ENCODE peak calls at places on chromosome 4, in six cellular contexts. One of them, this sample, is unnamed.

GRCh38 chr4:47668810-47669408 is 169.0 kb downstream of the CORIN start:
- DNase-seq in Peyer's patch: no peak
- DNase-seq in left ventricle myocardium inferior: no peak
- DNase-seq in lower lobe of right lung: no peak
- DNase-seq in HFFc6: peak
- DNase-seq in sigmoid colon: no peak
- DNase-seq in this sample: no peak

GRCh38 chr4:8439168-8439567 is 1.4 kb downstream of the ACOX3 start:
- DNase-seq in sigmoid colon: no peak
- DNase-seq in left ventricle myocardium inferior: no peak
- DNase-seq in Peyer's patch: no peak
- DNase-seq in lower lobe of right lung: no peak
- DNase-seq in HFFc6: no peak
- DNase-seq in this sample: no peak

GRCh38 chr4:48432017-48432416 is 51.1 kb upstream of the SLC10A4 start:
- DNase-seq in left ventricle myocardium inferior: no peak
- DNase-seq in sigmoid colon: no peak
- DNase-seq in lower lobe of right lung: no peak
- DNase-seq in Peyer's patch: no peak
- DNase-seq in HFFc6: no peak
- DNase-seq in this sample: no peak

GRCh38 chr4:83929550-83929949 is 393.6 kb downstream of the GPAT3 start:
- DNase-seq in left ventricle myocardium inferior: no peak
- DNase-seq in HFFc6: no peak
- DNase-seq in sigmoid colon: no peak
- DNase-seq in Peyer's patch: no peak
- DNase-seq in lower lobe of right lung: no peak
- DNase-seq in this sample: no peak

GRCh38 chr4:105765690-105766407 is 57.3 kb downstream of the GSTCD start:
- DNase-seq in left ventricle myocardium inferior: no peak
- DNase-seq in HFFc6: peak
- DNase-seq in sigmoid colon: no peak
- DNase-seq in lower lobe of right lung: no peak
- DNase-seq in Peyer's patch: no peak
- DNase-seq in this sample: no peak

GRCh38 chr4:78032446-78032845 is 24.7 kb upstream of the FRAS1 start:
- DNase-seq in lower lobe of right lung: no peak
- DNase-seq in sigmoid colon: no peak
- DNase-seq in HFFc6: no peak
- DNase-seq in left ventricle myocardium inferior: no peak
- DNase-seq in Peyer's patch: no peak
- DNase-seq in this sample: no peak

GRCh38 chr4:57355066-57355465 is 244.9 kb upstream of the IGFBP7 start:
- DNase-seq in sigmoid colon: no peak
- DNase-seq in left ventricle myocardium inferior: no peak
- DNase-seq in Peyer's patch: no peak
- DNase-seq in HFFc6: no peak
- DNase-seq in lower lobe of right lung: no peak
- DNase-seq in this sample: no peak

GRCh38 chr4:111066447-111066846 is 443.6 kb upstream of the PITX2 start:
- DNase-seq in sigmoid colon: no peak
- DNase-seq in HFFc6: peak
- DNase-seq in left ventricle myocardium inferior: no peak
- DNase-seq in lower lobe of right lung: no peak
- DNase-seq in Peyer's patch: no peak
- DNase-seq in this sample: no peak

GRCh38 chr4:90845777-90846176 is 718.6 kb downstream of the CCSER1 start:
- DNase-seq in left ventricle myocardium inferior: no peak
- DNase-seq in HFFc6: no peak
- DNase-seq in sigmoid colon: no peak
- DNase-seq in lower lobe of right lung: no peak
- DNase-seq in Peyer's patch: no peak
- DNase-seq in this sample: no peak

GRCh38 chr4:13432453-13432852 is 51.7 kb downstream of the RAB28 start:
- DNase-seq in HFFc6: no peak
- DNase-seq in left ventricle myocardium inferior: no peak
- DNase-seq in lower lobe of right lung: no peak
- DNase-seq in Peyer's patch: no peak
- DNase-seq in sigmoid colon: no peak
- DNase-seq in this sample: no peak

GRCh38 chr4:81426770-81427604 is 44.7 kb downstream of the RASGEF1B start:
- DNase-seq in sigmoid colon: no peak
- DNase-seq in HFFc6: no peak
- DNase-seq in lower lobe of right lung: no peak
- DNase-seq in left ventricle myocardium inferior: no peak
- DNase-seq in Peyer's patch: no peak
- DNase-seq in this sample: no peak

GRCh38 chr4:70721747-70722146 is at the start of gene RUFY3:
- DNase-seq in Peyer's patch: no peak
- DNase-seq in HFFc6: peak
- DNase-seq in sigmoid colon: peak
- DNase-seq in lower lobe of right lung: no peak
- DNase-seq in left ventricle myocardium inferior: no peak
- DNase-seq in this sample: no peak

GRCh38 chr4:123976285-123976684 is 579.7 kb downstream of the SPRY1 start:
- DNase-seq in HFFc6: no peak
- DNase-seq in Peyer's patch: no peak
- DNase-seq in sigmoid colon: no peak
- DNase-seq in lower lobe of right lung: no peak
- DNase-seq in left ventricle myocardium inferior: no peak
- DNase-seq in this sample: no peak

GRCh38 chr4:85475631-85476233 is 782 bp downstream of the ARHGAP24 start:
- DNase-seq in left ventricle myocardium inferior: peak
- DNase-seq in Peyer's patch: peak
- DNase-seq in lower lobe of right lung: peak
- DNase-seq in sigmoid colon: no peak
- DNase-seq in HFFc6: peak
- DNase-seq in this sample: no peak

GRCh38 chr4:182207806-182208483 is 35.3 kb upstream of the TENM3 start:
- DNase-seq in left ventricle myocardium inferior: no peak
- DNase-seq in sigmoid colon: no peak
- DNase-seq in lower lobe of right lung: no peak
- DNase-seq in HFFc6: peak
- DNase-seq in Peyer's patch: no peak
- DNase-seq in this sample: no peak

GRCh38 chr4:40349561-40350198 is 14.5 kb downstream of the CHRNA9 start:
- DNase-seq in HFFc6: peak
- DNase-seq in Peyer's patch: no peak
- DNase-seq in lower lobe of right lung: no peak
- DNase-seq in sigmoid colon: no peak
- DNase-seq in left ventricle myocardium inferior: no peak
- DNase-seq in this sample: no peak

GRCh38 chr4:157271166-157271869 is 50.8 kb downstream of the GRIA2 start:
- DNase-seq in HFFc6: peak
- DNase-seq in lower lobe of right lung: no peak
- DNase-seq in sigmoid colon: no peak
- DNase-seq in left ventricle myocardium inferior: no peak
- DNase-seq in Peyer's patch: no peak
- DNase-seq in this sample: no peak

GRCh38 chr4:177155454-177155853 is 154.2 kb upstream of the NEIL3 start:
- DNase-seq in left ventricle myocardium inferior: no peak
- DNase-seq in Peyer's patch: no peak
- DNase-seq in lower lobe of right lung: no peak
- DNase-seq in HFFc6: no peak
- DNase-seq in sigmoid colon: no peak
- DNase-seq in this sample: no peak

GRCh38 chr4:123363729-123364128 is 32.9 kb upstream of the SPRY1 start:
- DNase-seq in Peyer's patch: peak
- DNase-seq in left ventricle myocardium inferior: no peak
- DNase-seq in sigmoid colon: no peak
- DNase-seq in lower lobe of right lung: no peak
- DNase-seq in HFFc6: no peak
- DNase-seq in this sample: no peak

GRCh38 chr4:79865253-79865652 is 207.8 kb downstream of the ANTXR2 start:
- DNase-seq in sigmoid colon: no peak
- DNase-seq in left ventricle myocardium inferior: no peak
- DNase-seq in Peyer's patch: no peak
- DNase-seq in HFFc6: peak
- DNase-seq in lower lobe of right lung: no peak
- DNase-seq in this sample: no peak

GRCh38 chr4:145012841-145013240 is 85.2 kb downstream of the ANAPC10 start:
- DNase-seq in lower lobe of right lung: no peak
- DNase-seq in sigmoid colon: no peak
- DNase-seq in HFFc6: peak
- DNase-seq in Peyer's patch: no peak
- DNase-seq in left ventricle myocardium inferior: no peak
- DNase-seq in this sample: no peak

GRCh38 chr4:163702736-163703135 is 208.2 kb downstream of the TMA16 start:
- DNase-seq in sigmoid colon: no peak
- DNase-seq in lower lobe of right lung: no peak
- DNase-seq in left ventricle myocardium inferior: no peak
- DNase-seq in HFFc6: no peak
- DNase-seq in Peyer's patch: no peak
- DNase-seq in this sample: no peak

GRCh38 chr4:176492648-176493302 is 173.0 kb downstream of the SPCS3 start:
- DNase-seq in sigmoid colon: no peak
- DNase-seq in left ventricle myocardium inferior: no peak
- DNase-seq in HFFc6: no peak
- DNase-seq in lower lobe of right lung: no peak
- DNase-seq in Peyer's patch: no peak
- DNase-seq in this sample: no peak

GRCh38 chr4:186554890-186555827 is at the start of gene MTNR1A:
- DNase-seq in Peyer's patch: no peak
- DNase-seq in left ventricle myocardium inferior: no peak
- DNase-seq in lower lobe of right lung: no peak
- DNase-seq in HFFc6: no peak
- DNase-seq in sigmoid colon: no peak
- DNase-seq in this sample: no peak

GRCh38 chr4:55426518-55426917 is 30.8 kb downstream of the TMEM165 start:
- DNase-seq in Peyer's patch: no peak
- DNase-seq in lower lobe of right lung: no peak
- DNase-seq in left ventricle myocardium inferior: no peak
- DNase-seq in HFFc6: no peak
- DNase-seq in sigmoid colon: no peak
- DNase-seq in this sample: no peak

DNA sequence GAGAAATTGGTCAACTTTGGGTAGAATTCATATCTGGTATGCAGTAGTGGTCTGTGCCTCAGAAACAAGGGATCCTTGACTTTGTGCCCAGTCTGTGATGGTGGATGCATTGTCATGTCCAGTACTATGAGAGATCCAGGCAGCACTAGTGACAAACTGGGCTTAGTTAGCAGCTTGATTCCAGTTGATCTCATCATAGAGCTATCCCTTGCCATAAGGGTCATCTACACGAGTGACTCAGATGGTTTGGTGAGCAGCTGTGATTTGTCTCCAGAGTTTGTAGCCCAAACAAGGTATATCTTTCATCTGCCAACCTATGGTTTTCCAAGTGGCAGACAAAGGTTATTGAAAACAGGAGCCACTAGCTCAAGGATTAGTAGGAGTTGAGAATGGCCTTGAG is 298.8 kb downstream of the GBA3 start:
- DNase-seq in HFFc6: no peak
- DNase-seq in Peyer's patch: no peak
- DNase-seq in lower lobe of right lung: no peak
- DNase-seq in sigmoid colon: no peak
- DNase-seq in left ventricle myocardium inferior: no peak
- DNase-seq in this sample: no peak
- TF ChIP-seq CTCF in HFFc6: no peak
- TF ChIP-seq CTCF in Peyer's patch: no peak
- TF ChIP-seq CTCF in lower lobe of right lung: no peak
- TF ChIP-seq CTCF in sigmoid colon: no peak
- TF ChIP-seq CTCF in left ventricle myocardium inferior: no peak
- TF ChIP-seq CTCF in this sample: no peak

GRCh38 chr4:121943941-121944340 is 7.9 kb downstream of the TRPC3 start:
- DNase-seq in lower lobe of right lung: no peak
- DNase-seq in sigmoid colon: no peak
- DNase-seq in Peyer's patch: no peak
- DNase-seq in left ventricle myocardium inferior: no peak
- DNase-seq in HFFc6: no peak
- DNase-seq in this sample: no peak
- TF ChIP-seq CTCF in lower lobe of right lung: no peak
- TF ChIP-seq CTCF in sigmoid colon: no peak
- TF ChIP-seq CTCF in Peyer's patch: no peak
- TF ChIP-seq CTCF in left ventricle myocardium inferior: no peak
- TF ChIP-seq CTCF in HFFc6: peak
- TF ChIP-seq CTCF in this sample: peak

GRCh38 chr4:1771555-1772305 is 21.4 kb upstream of the FGFR3 start:
- DNase-seq in sigmoid colon: no peak
- DNase-seq in Peyer's patch: no peak
- DNase-seq in left ventricle myocardium inferior: no peak
- DNase-seq in HFFc6: no peak
- DNase-seq in lower lobe of right lung: no peak
- DNase-seq in this sample: no peak
- TF ChIP-seq CTCF in sigmoid colon: no peak
- TF ChIP-seq CTCF in Peyer's patch: no peak
- TF ChIP-seq CTCF in left ventricle myocardium inferior: no peak
- TF ChIP-seq CTCF in HFFc6: no peak
- TF ChIP-seq CTCF in lower lobe of right lung: no peak
- TF ChIP-seq CTCF in this sample: no peak

GRCh38 chr4:159981457-159981856 is 878.6 kb downstream of the RAPGEF2 start:
- DNase-seq in lower lobe of right lung: no peak
- DNase-seq in HFFc6: no peak
- DNase-seq in sigmoid colon: no peak
- DNase-seq in Peyer's patch: no peak
- DNase-seq in left ventricle myocardium inferior: no peak
- DNase-seq in this sample: no peak
- TF ChIP-seq CTCF in lower lobe of right lung: no peak
- TF ChIP-seq CTCF in HFFc6: no peak
- TF ChIP-seq CTCF in sigmoid colon: no peak
- TF ChIP-seq CTCF in Peyer's patch: no peak
- TF ChIP-seq CTCF in left ventricle myocardium inferior: no peak
- TF ChIP-seq CTCF in this sample: no peak

DNA sequence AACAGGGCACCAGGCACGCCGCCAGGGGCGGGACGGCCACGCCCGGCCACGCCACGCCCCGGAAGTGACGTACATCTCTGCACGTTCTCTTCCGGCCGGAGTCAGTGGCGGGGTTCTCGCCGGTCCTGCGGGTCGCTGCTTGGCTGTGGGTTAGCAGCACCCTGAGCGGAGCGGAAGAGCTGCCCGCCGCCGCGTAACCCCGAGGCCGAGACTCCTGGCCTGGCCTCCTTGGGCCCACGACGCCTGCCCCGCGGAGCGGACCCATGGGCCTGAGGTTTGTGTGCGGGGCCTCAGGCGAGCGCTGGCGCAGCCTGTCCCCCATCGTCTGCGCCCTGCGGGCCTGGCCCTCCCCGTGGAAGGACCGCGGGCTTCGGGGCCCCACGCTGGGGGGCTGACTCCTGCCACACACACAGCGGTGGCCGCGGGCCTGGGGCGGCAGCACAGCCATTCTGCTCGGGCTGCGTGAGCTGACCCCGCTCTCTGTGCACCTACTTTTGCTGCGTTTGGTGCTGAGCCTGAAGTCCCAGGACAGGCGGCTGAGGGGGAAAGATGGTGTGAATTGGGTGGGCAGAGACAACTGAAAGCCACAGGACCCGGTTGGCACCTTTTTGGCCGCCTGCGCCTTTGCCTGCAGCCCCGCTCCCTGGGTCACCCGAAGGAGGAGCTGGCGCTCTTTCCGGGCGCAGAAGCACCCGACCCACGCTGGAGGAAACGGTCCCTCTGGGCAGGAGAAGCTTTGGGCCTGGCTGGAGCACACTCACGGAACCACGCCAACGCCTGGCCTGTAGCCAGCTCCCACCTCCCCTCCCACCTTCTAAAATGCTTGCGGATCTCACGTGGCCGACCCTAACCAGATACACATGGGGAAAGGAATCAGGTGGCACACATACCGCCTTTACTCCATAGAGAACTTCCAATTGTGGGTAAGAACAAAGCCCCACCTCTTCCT is 28.1 kb downstream of the NOP14 start:
- DNase-seq in Peyer's patch: peak
- DNase-seq in sigmoid colon: peak
- DNase-seq in left ventricle myocardium inferior: peak
- DNase-seq in HFFc6: peak
- DNase-seq in lower lobe of right lung: peak
- DNase-seq in this sample: peak
- TF ChIP-seq CTCF in Peyer's patch: no peak
- TF ChIP-seq CTCF in sigmoid colon: no peak
- TF ChIP-seq CTCF in left ventricle myocardium inferior: no peak
- TF ChIP-seq CTCF in HFFc6: no peak
- TF ChIP-seq CTCF in lower lobe of right lung: no peak
- TF ChIP-seq CTCF in this sample: peak

GRCh38 chr4:141375855-141376254 is 155.2 kb downstream of the ZNF330 start:
- DNase-seq in sigmoid colon: no peak
- DNase-seq in Peyer's patch: no peak
- DNase-seq in left ventricle myocardium inferior: no peak
- DNase-seq in HFFc6: peak
- DNase-seq in lower lobe of right lung: no peak
- DNase-seq in this sample: no peak
- TF ChIP-seq CTCF in sigmoid colon: no peak
- TF ChIP-seq CTCF in Peyer's patch: no peak
- TF ChIP-seq CTCF in left ventricle myocardium inferior: peak
- TF ChIP-seq CTCF in HFFc6: peak
- TF ChIP-seq CTCF in lower lobe of right lung: no peak
- TF ChIP-seq CTCF in this sample: peak